ENCODE peak calls at places on chromosomes 3 and 15, in five cellular contexts. R is left ventricle myocardium inferior, P is esophagus muscularis mucosa, O is body of pancreas, M is tibial nerve. B is an unnamed sample.

GRCh38 chr3:55750525-55750924 is 263.4 kb upstream of the WNT5A start:
- DNase-seq in R (no peak), P (peak), O (peak), M (no peak), B (no peak)

GRCh38 chr3:191328963-191329653 is at the start of gene CCDC50:
- DNase-seq in R (peak), P (peak), O (peak), M (peak), B (no peak)

GRCh38 chr15:80179025-80179759 is 26.4 kb downstream of the FAH start:
- DNase-seq in R (no peak), P (no peak), O (no peak), M (no peak), B (no peak)

GRCh38 chr3:126407412-126408044 is 12.8 kb downstream of the CFAP100 start:
- DNase-seq in R (no peak), P (no peak), O (no peak), M (no peak), B (no peak)

GRCh38 chr15:74414603-74415338 is 19.0 kb downstream of the SEMA7A start:
- DNase-seq in R (no peak), P (no peak), O (no peak), M (no peak), B (no peak)

GRCh38 chr15:77504310-77504709 is 83.6 kb downstream of the HMG20A start:
- DNase-seq in R (no peak), P (no peak), O (peak), M (peak), B (no peak)

GRCh38 chr3:124778061-124778460 is 47.8 kb downstream of the UMPS start:
- DNase-seq in R (no peak), P (no peak), O (no peak), M (no peak), B (no peak)

GRCh38 chr15:69531302-69532027 is 78.8 kb downstream of the RPLP1 start:
- DNase-seq in R (no peak), P (no peak), O (no peak), M (no peak), B (peak)

GRCh38 chr15:67878647-67879293 is 38.9 kb upstream of the RNU6-1 start:
- DNase-seq in R (no peak), P (peak), O (no peak), M (no peak), B (no peak)

GRCh38 chr3:1404270-1404669 is 311.4 kb downstream of the CNTN6 start:
- DNase-seq in R (no peak), P (no peak), O (peak), M (no peak), B (no peak)

GRCh38 chr3:46489406-46489805 is 8.4 kb upstream of the RTP3 start:
- DNase-seq in R (no peak), P (no peak), O (no peak), M (no peak), B (no peak)

GRCh38 chr15:73704869-73705645 is 20.9 kb downstream of the CD276 start:
- DNase-seq in R (peak), P (no peak), O (peak), M (peak), B (no peak)

GRCh38 chr15:47332481-47332880 is 384.8 kb upstream of the SEMA6D start:
- DNase-seq in R (no peak), P (no peak), O (no peak), M (no peak), B (no peak)

GRCh38 chr15:41692049-41692448 is 31.8 kb downstream of the MGA start:
- DNase-seq in R (no peak), P (no peak), O (no peak), M (no peak), B (no peak)

GRCh38 chr3:153090973-153091372 is 71.1 kb upstream of the RAP2B start:
- DNase-seq in R (no peak), P (no peak), O (no peak), M (no peak), B (no peak)

DNA sequence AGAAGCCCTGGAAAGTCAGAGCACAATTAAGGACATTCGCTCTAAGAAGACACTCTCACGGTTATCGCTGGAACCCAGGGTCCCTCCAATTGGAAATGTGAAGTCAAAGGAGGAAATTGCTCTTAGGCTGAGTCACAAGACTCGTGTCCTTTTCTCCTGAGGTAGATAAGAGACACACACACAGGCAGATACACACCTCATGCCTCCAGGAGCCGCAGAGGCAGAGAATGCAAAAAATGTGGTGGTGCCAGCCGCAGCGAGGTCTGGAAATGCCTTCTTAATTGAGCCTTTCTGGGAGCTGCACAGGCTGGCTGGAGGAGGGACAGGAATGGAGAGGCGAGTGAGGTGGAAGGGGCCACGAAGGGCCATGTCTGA is 189.3 kb downstream of the OPA1 start:
- DNase-seq in R (no peak), P (no peak), O (peak), M (no peak), B (no peak)
- H3K27ac ChIP-seq in R (no peak), P (no peak), O (peak), M (no peak), B (no peak)

DNA sequence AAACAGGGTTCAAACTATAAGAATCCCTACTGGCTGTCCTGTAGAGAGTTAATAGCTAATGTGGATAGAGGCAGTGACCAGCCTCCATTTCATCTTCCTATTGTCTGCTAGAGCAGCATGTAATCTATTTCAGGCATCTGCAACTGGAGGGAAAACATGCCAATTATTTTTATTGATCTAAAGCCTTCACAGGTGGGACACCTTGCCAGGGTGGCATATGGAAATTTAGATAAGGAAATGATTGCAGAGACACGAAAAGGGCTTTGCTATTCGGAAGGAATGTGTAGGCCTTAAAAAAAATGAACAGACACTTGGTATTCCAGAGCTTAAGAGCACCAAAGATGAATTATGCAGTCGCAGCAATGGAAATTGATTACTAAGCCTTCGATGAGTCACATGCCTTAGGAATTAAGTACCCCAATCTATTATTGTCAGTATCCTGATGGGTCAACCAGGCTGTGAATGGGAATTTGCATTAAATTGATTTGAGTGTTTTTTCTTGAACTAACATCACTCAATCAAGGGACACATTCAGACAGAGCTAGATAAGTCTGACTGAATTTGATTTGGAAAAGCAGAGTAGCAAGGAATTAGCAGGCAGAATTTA is 454.7 kb downstream of the SQOR start:
- DNase-seq in R (no peak), P (no peak), O (no peak), M (no peak), B (no peak)
- H3K27ac ChIP-seq in R (peak), P (no peak), O (no peak), M (no peak), B (no peak)

GRCh38 chr15:36898522-36899126 is 201.7 kb downstream of the MEIS2 start:
- DNase-seq in R (no peak), P (no peak), O (no peak), M (no peak), B (no peak)

GRCh38 chr15:36899696-36900095 is 200.7 kb downstream of the MEIS2 start:
- DNase-seq in R (no peak), P (no peak), O (no peak), M (no peak), B (no peak)

GRCh38 chr15:36896949-36897348 is 203.4 kb downstream of the MEIS2 start:
- DNase-seq in R (no peak), P (no peak), O (no peak), M (no peak), B (no peak)

GRCh38 chr15:36897834-36898233 is 202.5 kb downstream of the MEIS2 start:
- DNase-seq in R (no peak), P (no peak), O (no peak), M (no peak), B (no peak)

DNA sequence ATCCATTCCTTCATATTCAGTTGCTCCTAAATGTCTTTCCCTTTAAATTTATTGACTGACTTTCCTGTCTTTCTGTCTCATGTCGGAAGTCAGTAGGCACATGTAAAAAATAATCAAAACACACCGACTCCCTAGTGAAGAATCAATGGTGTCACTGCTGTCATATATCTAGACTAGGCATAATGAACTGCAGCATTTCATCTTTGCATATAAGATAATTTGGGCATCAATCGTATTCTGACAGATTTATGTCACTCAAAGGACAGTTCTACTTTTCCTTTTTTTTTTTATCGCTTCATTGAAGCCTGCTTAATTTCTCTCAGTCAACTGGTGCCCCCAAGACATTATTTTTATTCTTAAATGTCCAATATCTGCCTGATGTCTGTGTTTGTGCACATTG is 206.3 kb downstream of the MEIS2 start:
- DNase-seq in R (no peak), P (no peak), O (no peak), M (no peak), B (no peak)
- H3K27ac ChIP-seq in R (no peak), P (no peak), O (no peak), M (no peak), B (no peak)

DNA sequence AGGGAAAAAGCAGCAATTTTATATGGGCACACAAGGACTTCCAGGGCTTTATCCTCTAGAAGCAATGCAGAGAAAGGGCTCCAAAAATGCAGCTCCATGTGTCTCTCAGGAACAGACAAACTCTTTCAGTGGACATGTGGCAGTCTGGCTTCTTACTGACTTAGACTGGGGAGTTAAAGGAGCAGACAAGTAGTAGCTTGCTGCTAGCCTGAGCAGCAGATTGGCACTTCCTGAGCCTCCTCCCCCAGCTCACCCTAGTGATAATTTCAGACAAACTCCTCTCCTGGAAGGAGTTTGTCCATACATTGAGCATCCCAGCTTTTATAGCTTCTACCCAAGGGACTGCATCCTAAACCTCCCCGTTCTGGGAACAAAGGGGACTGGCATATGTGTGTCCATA is 101.7 kb upstream of the MANF start:
- DNase-seq in R (no peak), P (no peak), O (no peak), M (no peak), B (no peak)
- H3K27ac ChIP-seq in R (no peak), P (no peak), O (no peak), M (no peak), B (no peak)

GRCh38 chr3:71463622-71464021 is 119.9 kb downstream of the FOXP1 start:
- DNase-seq in R (no peak), P (no peak), O (no peak), M (no peak), B (no peak)
- H3K27ac ChIP-seq in R (no peak), P (no peak), O (no peak), M (no peak), B (no peak)